ENCODE peak calls at places on chromosomes 6 and 20, in seven cellular contexts. I is fibroblast of the aortic adventitia, C is neural crest cell, G is neural progenitor cell, Y is astrocyte, T is thoracic aorta, K is GM12865. V is an unnamed sample.

GRCh38 chr6:137219664-137220252 is 573 bp upstream of the IFNGR1 start:
- DNase-seq in I (no peak), C (no peak), G (no peak), Y (no peak), T (no peak), K (no peak), V (no peak)

GRCh38 chr6:47092249-47092648 is 50.1 kb upstream of the ADGRF1 start:
- DNase-seq in I (peak), C (no peak), G (no peak), Y (no peak), T (no peak), K (no peak), V (no peak)

GRCh38 chr6:21022343-21023107 is 488.3 kb downstream of the CDKAL1 start:
- DNase-seq in I (peak), C (peak), G (peak), Y (peak), T (no peak), K (peak), V (no peak)

GRCh38 chr6:145629478-145629877 is 105.8 kb downstream of the EPM2A start:
- DNase-seq in I (no peak), C (no peak), G (no peak), Y (no peak), T (no peak), K (no peak), V (no peak)

GRCh38 chr6:76790881-76791280 is 672.4 kb downstream of the HTR1B start:
- DNase-seq in I (no peak), C (no peak), G (no peak), Y (no peak), T (no peak), K (no peak), V (no peak)

GRCh38 chr20:61564628-61565027 is 312.6 kb downstream of the CDH4 start:
- DNase-seq in I (no peak), C (no peak), G (no peak), Y (no peak), T (no peak), K (no peak), V (no peak)

GRCh38 chr20:61123286-61123685 is 128.8 kb upstream of the CDH4 start:
- DNase-seq in I (no peak), C (no peak), G (no peak), Y (no peak), T (no peak), K (no peak), V (no peak)

GRCh38 chr20:40970218-40970617 is 58.4 kb upstream of the TOP1 start:
- DNase-seq in I (no peak), C (no peak), G (peak), Y (no peak), T (no peak), K (no peak), V (no peak)

GRCh38 chr6:47134476-47135189 is 92.5 kb upstream of the ADGRF1 start:
- DNase-seq in I (peak), C (no peak), G (no peak), Y (peak), T (no peak), K (no peak), V (no peak)

GRCh38 chr20:2297352-2297717 is 1.5 kb downstream of the TGM3 start:
- DNase-seq in I (no peak), C (no peak), G (peak), Y (no peak), T (no peak), K (no peak), V (peak)

GRCh38 chr20:34824026-34824860 is 1.2 kb downstream of the NCOA6 start:
- DNase-seq in I (peak), C (peak), G (peak), Y (peak), T (no peak), K (peak), V (no peak)

GRCh38 chr6:148195511-148195910 is 147.1 kb upstream of the SASH1 start:
- DNase-seq in I (no peak), C (no peak), G (no peak), Y (no peak), T (no peak), K (no peak), V (no peak)

GRCh38 chr20:7195704-7196103 is 428.2 kb downstream of the BMP2 start:
- DNase-seq in I (peak), C (no peak), G (no peak), Y (peak), T (no peak), K (no peak), V (no peak)

GRCh38 chr6:3351105-3351676 is 92.4 kb downstream of the PSMG4 start:
- DNase-seq in I (no peak), C (no peak), G (peak), Y (peak), T (no peak), K (no peak), V (no peak)

GRCh38 chr6:137147195-137147594 is 26.2 kb downstream of the IL22RA2 start:
- DNase-seq in I (no peak), C (no peak), G (no peak), Y (no peak), T (no peak), K (no peak), V (no peak)

GRCh38 chr20:61937963-61938838 is 127.5 kb downstream of the TAF4 start:
- DNase-seq in I (no peak), C (no peak), G (no peak), Y (no peak), T (no peak), K (no peak), V (peak)

GRCh38 chr6:40343318-40343886 is 243.8 kb downstream of the LRFN2 start:
- DNase-seq in I (no peak), C (no peak), G (no peak), Y (no peak), T (no peak), K (no peak), V (no peak)

GRCh38 chr6:166313255-166314070 is 5.3 kb upstream of the PRR18 start:
- DNase-seq in I (peak), C (peak), G (peak), Y (peak), T (no peak), K (peak), V (no peak)

GRCh38 chr6:132114201-132114860 is 163.2 kb upstream of the CCN2 start:
- DNase-seq in I (peak), C (no peak), G (no peak), Y (peak), T (no peak), K (no peak), V (no peak)

GRCh38 chr6:7219310-7219709 is 93.7 kb downstream of the SSR1 start:
- DNase-seq in I (no peak), C (no peak), G (no peak), Y (no peak), T (no peak), K (no peak), V (no peak)

GRCh38 chr6:31706599-31706998 is at the start of gene LY6G6F:
- DNase-seq in I (no peak), C (no peak), G (no peak), Y (no peak), T (no peak), K (no peak), V (no peak)

GRCh38 chr6:31700716-31701401 is 2.3 kb downstream of the ABHD16A start:
- DNase-seq in I (no peak), C (no peak), G (no peak), Y (no peak), T (no peak), K (no peak), V (no peak)

GRCh38 chr6:31701666-31702420 is 1.3 kb downstream of the ABHD16A start:
- DNase-seq in I (peak), C (no peak), G (no peak), Y (no peak), T (no peak), K (no peak), V (no peak)

GRCh38 chr6:31702421-31702818 is 704 bp downstream of the ABHD16A start:
- DNase-seq in I (no peak), C (no peak), G (no peak), Y (peak), T (no peak), K (no peak), V (no peak)

GRCh38 chr6:31702819-31703716 is at the start of gene ABHD16A:
- DNase-seq in I (peak), C (peak), G (peak), Y (peak), T (peak), K (peak), V (peak)
- TF ChIP-seq CTCF in I (no peak), C (peak), G (no peak), Y (no peak), T (peak), K (no peak), V (peak)

GRCh38 chr6:52958546-52959255 is 36.4 kb downstream of the GSTA4 start:
- DNase-seq in I (no peak), C (no peak), G (no peak), Y (no peak), T (no peak), K (no peak), V (no peak)

GRCh38 chr6:52964318-52964717 is 30.8 kb downstream of the GSTA4 start:
- DNase-seq in I (no peak), C (no peak), G (no peak), Y (no peak), T (no peak), K (no peak), V (no peak)

GRCh38 chr6:52966101-52966500 is 29.0 kb downstream of the GSTA4 start:
- DNase-seq in I (no peak), C (no peak), G (no peak), Y (no peak), T (no peak), K (no peak), V (no peak)

DNA sequence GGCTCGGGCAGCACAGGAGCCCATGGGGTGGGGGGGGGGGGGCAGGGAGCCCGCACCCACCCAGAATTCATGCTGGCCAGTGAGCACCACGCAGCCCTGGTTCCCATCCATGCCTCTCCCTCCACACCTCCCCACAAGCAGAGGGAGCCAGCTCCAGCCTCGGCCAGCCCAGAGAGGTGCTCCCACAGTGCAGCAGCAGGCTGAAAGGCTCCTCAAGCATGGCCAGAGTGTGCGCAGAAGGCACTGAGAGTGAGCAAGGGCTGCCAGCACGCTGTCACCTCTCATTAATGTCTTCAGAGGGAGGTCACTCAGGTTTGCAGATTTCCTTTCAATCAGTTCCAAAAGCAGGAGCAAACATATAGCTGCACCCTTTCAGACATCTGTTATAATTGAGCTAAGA is 32.4 kb downstream of the GSTA4 start:
- DNase-seq in I (no peak), C (no peak), G (no peak), Y (no peak), T (no peak), K (no peak), V (no peak)
- TF ChIP-seq CTCF in I (no peak), C (no peak), G (no peak), Y (no peak), T (no peak), K (no peak), V (no peak)

DNA sequence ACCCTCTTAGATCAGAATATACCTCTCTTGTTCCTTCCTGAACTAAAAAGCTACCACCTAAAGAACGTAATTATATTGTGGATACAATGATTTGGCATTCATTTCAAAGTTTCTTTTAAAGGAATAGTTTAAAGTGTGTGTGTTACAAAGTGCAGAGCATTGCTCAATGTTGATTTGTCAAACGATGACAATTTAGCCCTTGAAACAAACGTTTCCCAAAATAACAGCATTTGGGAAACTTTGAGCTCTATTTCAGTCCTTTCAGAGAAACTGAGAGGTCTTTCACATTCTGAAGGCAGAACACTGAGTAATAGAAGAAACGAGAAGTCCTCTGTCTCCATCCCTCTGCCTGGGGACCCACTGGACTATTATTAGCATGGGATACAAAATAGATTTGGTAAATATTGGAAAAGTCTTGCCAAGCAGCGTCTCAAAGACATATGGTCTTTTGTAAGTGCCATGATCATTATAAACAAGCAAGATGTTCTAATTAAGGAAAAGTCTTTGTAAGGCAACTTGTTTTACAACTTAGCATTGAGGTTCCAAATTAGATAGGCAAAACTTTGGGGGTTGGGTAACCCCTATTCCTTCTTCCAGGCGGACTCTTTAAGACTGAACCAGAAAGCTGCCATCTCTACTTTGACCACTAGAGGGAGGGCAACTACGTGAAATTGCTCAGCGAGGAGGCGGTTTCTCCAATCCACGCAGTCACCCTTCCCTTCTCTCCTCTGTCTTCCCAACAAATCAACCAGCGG is 208.8 kb downstream of the RNF144B start:
- DNase-seq in I (peak), C (peak), G (peak), Y (peak), T (peak), K (peak), V (no peak)
- TF ChIP-seq CTCF in I (peak), C (peak), G (peak), Y (peak), T (peak), K (peak), V (peak)

GRCh38 chr6:104771258-104771832 is 88.4 kb downstream of the HACE1 start:
- DNase-seq in I (peak), C (no peak), G (no peak), Y (peak), T (no peak), K (peak), V (no peak)
- TF ChIP-seq CTCF in I (peak), C (peak), G (peak), Y (peak), T (peak), K (peak), V (peak)

DNA sequence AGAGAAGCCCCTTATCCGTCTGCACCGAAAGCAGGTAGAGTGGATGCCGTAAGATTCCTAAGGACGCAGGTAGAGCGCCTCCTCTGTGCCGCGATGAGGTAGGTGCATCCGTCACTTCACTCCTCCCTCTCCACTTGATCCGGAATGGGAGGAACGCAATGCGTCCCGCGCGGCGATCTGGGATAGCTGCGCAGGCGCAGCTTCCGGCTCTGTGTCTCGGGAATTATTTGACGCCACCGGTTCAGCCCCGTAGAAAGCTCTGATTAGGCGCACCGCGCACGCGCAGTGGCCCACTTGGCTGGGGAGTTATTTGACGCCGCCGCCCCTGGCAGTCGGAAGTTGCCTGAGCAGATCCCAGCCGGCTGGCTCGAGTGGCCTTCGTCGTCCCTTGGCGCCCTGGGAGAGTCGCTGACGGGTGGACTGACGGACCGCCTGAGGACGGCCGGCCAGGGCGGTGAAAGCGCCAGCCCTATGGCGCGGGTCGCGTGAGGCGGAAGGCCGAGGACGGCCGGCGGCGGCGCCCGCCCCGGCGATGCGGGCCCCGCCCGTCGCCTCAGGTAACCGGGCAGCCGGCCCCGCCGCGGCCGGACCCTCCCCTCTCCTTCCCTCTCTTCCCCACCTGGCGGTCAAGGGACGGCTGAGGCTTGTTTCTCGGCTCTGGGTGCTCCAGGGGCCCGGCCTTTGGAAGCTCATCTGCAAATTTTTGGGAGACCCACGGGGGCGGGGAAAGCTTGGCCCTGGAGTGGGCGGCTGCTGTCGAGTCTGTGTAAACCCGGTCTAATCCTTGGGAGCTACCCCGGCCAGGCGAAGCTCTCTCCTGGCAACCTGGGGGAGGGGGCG is at the start of gene RALGAPB:
- DNase-seq in I (peak), C (peak), G (peak), Y (peak), T (peak), K (peak), V (peak)
- TF ChIP-seq CTCF in I (peak), C (peak), G (peak), Y (peak), T (peak), K (peak), V (peak)

GRCh38 chr6:169654590-169655391 is 47.0 kb downstream of the WDR27 start:
- DNase-seq in I (peak), C (peak), G (no peak), Y (peak), T (peak), K (peak), V (no peak)
- TF ChIP-seq CTCF in I (peak), C (peak), G (no peak), Y (peak), T (peak), K (no peak), V (peak)

GRCh38 chr6:28896505-28897392 is 27.0 kb downstream of the TRIM27 start:
- DNase-seq in I (peak), C (peak), G (peak), Y (peak), T (no peak), K (peak), V (no peak)
- TF ChIP-seq CTCF in I (peak), C (peak), G (peak), Y (peak), T (peak), K (peak), V (peak)